ENCODE peak calls at places on chromosome 15, in nine cellular contexts. B is heart left ventricle, U is adrenal gland, F is lower leg skin, W is endothelial cell of umbilical vein, T is H54, K is ovary, V is testis, X is A549. E is an unnamed sample.
A peak's percentile ranks its signal among the peaks of the same experiment; 100 is the strongest.

GRCh38 chr15:79154491-79155182 is 64.1 kb upstream of the RASGRF1 start:
- DNase-seq in F (no peak), X (no peak), W (no peak), K (no peak), V (no peak), U (no peak), B (no peak), T (no peak), E (no peak)

GRCh38 chr15:31338879-31339557 is 12.4 kb downstream of the KLF13 start:
- DNase-seq in U (peak; percentile 87), K (peak; percentile 76), W (peak; percentile 38), X (peak; percentile 30), T (no peak), B (peak; percentile 84), V (peak; percentile 95), F (no peak), E (no peak)

GRCh38 chr15:88814393-88814792 is 11.2 kb downstream of the ACAN start:
- DNase-seq in U (no peak), B (no peak), W (no peak), F (no peak), T (no peak), V (no peak), K (no peak), X (no peak), E (no peak)

GRCh38 chr15:63244399-63244798 is 33.0 kb upstream of the APH1B start:
- DNase-seq in U (no peak), F (no peak), K (no peak), X (no peak), W (peak; percentile 92), V (no peak), B (no peak), T (no peak), E (no peak)

GRCh38 chr15:39624806-39625205 is 43.9 kb downstream of the THBS1 start:
- DNase-seq in K (peak; percentile 65), F (peak; percentile 87), V (no peak), W (peak; percentile 98), B (no peak), U (peak; percentile 70), T (peak; percentile 42), X (no peak), E (no peak)

GRCh38 chr15:87477759-87478687 is 778.5 kb downstream of the NTRK3 start:
- DNase-seq in F (no peak), K (peak; percentile 34), U (peak; percentile 66), T (peak; percentile 2), X (peak; percentile 58), B (peak; percentile 27), V (peak; percentile 55), W (no peak), E (no peak)

GRCh38 chr15:58077427-58077826 is 11.9 kb upstream of the ALDH1A2 start:
- DNase-seq in X (no peak), V (no peak), K (no peak), U (no peak), F (no peak), B (no peak), W (peak; percentile 35), T (no peak), E (no peak)

GRCh38 chr15:35519536-35520149 is 26.3 kb downstream of the DPH6 start:
- DNase-seq in U (no peak), T (no peak), B (no peak), X (no peak), W (peak; percentile 77), F (no peak), K (no peak), V (no peak), E (peak; percentile 60)

GRCh38 chr15:81893182-81893833 is 152.5 kb downstream of the MEX3B start:
- DNase-seq in V (no peak), X (no peak), U (no peak), T (no peak), K (no peak), B (no peak), F (no peak), W (no peak), E (no peak)

GRCh38 chr15:63402498-63403253 is 21.0 kb upstream of the CA12 start:
- DNase-seq in U (no peak), W (peak; percentile 67), V (no peak), T (peak; percentile 12), F (no peak), B (no peak), K (no peak), X (peak; percentile 55), E (peak; percentile 37)

GRCh38 chr15:87656373-87656772 is 600.2 kb downstream of the NTRK3 start:
- DNase-seq in U (no peak), F (no peak), V (no peak), X (no peak), K (no peak), B (no peak), W (no peak), T (no peak), E (no peak)

GRCh38 chr15:56805466-56806146 is 72.3 kb upstream of the ZNF280D start:
- DNase-seq in T (peak; percentile 28), U (peak; percentile 75), X (peak; percentile 67), F (no peak), K (peak; percentile 59), W (peak; percentile 90), V (no peak), B (no peak), E (peak; percentile 21)

GRCh38 chr15:36136054-36136453 is 443.4 kb upstream of the CDIN1 start:
- DNase-seq in V (no peak), F (no peak), X (no peak), K (no peak), T (no peak), W (no peak), U (no peak), B (no peak), E (no peak)

GRCh38 chr15:76196286-76196948 is 114.9 kb downstream of the ETFA start:
- DNase-seq in V (peak; percentile 41), W (peak; percentile 86), U (peak; percentile 89), F (no peak), B (no peak), T (peak; percentile 77), K (peak; percentile 65), X (peak; percentile 91), E (peak; percentile 18)

DNA sequence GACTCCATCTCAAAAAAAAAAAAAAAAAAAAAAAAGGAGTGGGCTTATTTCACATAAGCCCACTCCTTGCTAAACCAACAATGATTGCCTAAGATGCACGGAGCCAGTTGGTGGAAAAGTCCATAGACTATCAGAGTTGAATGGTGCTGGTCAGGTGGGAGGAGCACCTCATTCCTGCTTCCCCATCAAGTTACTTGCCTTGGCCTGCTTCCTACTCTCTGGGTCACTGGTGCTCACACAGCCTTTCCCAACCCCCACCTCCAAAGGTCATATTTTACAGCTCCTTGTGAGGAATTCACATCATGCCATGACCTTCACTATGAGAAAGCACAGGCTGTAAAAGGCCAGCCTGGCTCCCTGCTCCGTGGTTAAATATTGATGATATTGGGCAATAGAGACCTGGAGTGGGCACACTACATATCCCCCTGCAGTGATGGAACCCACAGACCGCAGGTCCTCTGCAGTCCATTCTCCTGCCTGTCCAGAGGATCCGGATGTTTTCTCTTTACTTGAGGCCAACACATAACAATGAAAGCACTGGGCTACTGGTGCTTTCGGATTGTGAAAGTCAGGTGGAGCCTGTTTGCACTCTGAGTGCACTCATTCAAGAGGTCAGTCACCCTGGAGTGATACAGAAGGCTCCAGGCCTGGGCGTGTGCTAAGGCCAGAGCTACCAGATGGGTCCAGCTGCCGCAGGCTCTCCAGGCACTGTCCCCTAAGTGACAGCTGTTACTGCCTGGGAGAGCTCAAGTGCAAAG is at the start of gene SLC51B:
- DNase-seq in V (no peak), K (no peak), T (no peak), U (peak; percentile 74), W (no peak), B (peak; percentile 57), F (peak; percentile 34), X (no peak), E (no peak)
- TF ChIP-seq POLR2A in V (no peak), K (no peak), T (no peak), U (no peak), W (no peak), B (no peak), F (no peak), X (no peak), E (no peak)

GRCh38 chr15:49331951-49332350 is 91.1 kb upstream of the FGF7 start:
- DNase-seq in K (no peak), B (no peak), T (no peak), W (no peak), V (no peak), U (no peak), F (no peak), X (no peak), E (no peak)
- TF ChIP-seq POLR2A in K (no peak), B (no peak), T (no peak), W (no peak), V (no peak), U (no peak), F (no peak), X (no peak), E (no peak)

GRCh38 chr15:54456413-54456812 is 478.2 kb downstream of the UNC13C start:
- DNase-seq in T (no peak), X (no peak), W (no peak), B (no peak), K (no peak), F (no peak), V (no peak), U (no peak), E (no peak)
- TF ChIP-seq POLR2A in T (no peak), X (no peak), W (no peak), B (no peak), K (no peak), F (no peak), V (no peak), U (no peak), E (no peak)

DNA sequence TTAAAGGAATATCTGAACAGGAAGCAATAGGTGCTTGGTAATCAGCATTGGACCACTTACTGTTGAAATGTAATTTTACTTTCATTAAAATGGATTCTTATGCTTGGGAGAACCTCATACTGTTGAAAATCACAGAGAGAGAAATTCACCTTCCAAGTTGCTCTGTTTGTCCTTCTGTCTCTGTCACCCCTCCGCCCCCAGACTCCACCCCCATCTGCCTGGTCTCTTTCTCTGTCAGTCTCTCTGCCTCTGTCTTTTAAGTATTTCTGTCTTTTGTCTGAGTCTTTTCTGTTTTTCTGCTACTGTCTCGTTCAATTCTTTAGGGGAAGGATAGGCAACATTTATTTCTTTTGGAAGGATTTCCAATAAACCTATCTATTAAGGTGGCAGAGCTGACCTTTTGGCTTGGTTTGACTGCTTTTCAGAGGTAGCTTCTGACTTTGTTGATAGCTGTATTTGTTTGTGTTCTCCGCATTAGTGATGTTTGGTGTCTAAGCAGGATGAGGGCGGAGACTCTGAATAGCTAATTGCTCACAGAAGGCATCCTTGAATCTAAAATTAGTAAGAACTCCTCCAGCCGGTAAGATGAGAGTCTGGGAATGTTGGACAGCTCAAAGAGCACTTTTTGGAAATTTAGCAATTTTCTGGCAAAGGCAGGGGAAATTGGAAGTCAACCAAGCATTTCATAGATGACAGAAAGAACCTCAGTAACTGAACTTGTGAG is 174.2 kb downstream of the KLHL25 start:
- DNase-seq in U (peak; percentile 60), B (no peak), T (no peak), V (peak; percentile 52), X (no peak), W (peak; percentile 54), F (no peak), K (peak; percentile 56), E (no peak)
- TF ChIP-seq POLR2A in U (peak; percentile 84), B (peak; percentile 57), T (no peak), V (no peak), X (no peak), W (no peak), F (no peak), K (peak; percentile 36), E (no peak)

E was measured in erythroblast.